ENCODE peak calls at places on chromosomes 16 and 17, in five cellular contexts. G, W, F, H and Q are unnamed samples. For H4K20me1, the result is how much of the 10 kb centered on the place peaks cover.

GRCh38 chr16:73000020-73000906 is 47.7 kb downstream of the ZFHX3 start:
- DNase-seq in G (no peak), W (no peak), F (no peak), H (peak), Q (peak)

GRCh38 chr17:7438050-7438614 is 1.2 kb upstream of the FGF11 start:
- DNase-seq in G (no peak), W (no peak), F (peak), H (peak), Q (no peak)

GRCh38 chr17:77208856-77209255 is 68.1 kb downstream of the SEC14L1 start:
- DNase-seq in G (no peak), W (no peak), F (no peak), H (no peak), Q (no peak)

GRCh38 chr16:86758932-86759331 is 180.6 kb downstream of the FOXL1 start:
- DNase-seq in G (no peak), W (no peak), F (no peak), H (no peak), Q (no peak)

GRCh38 chr17:82372063-82372590 is 562 bp downstream of the UTS2R start:
- DNase-seq in G (no peak), W (no peak), F (no peak), H (no peak), Q (no peak)

GRCh38 chr17:75524971-75525805 is at the start of gene LLGL2:
- DNase-seq in G (peak), W (peak), F (peak), H (peak), Q (peak)

GRCh38 chr16:12236491-12237030 is 260.0 kb downstream of the SNX29 start:
- DNase-seq in G (no peak), W (no peak), F (no peak), H (no peak), Q (no peak)

GRCh38 chr16:6977291-6977690 is 355.4 kb upstream of the RBFOX1 start:
- DNase-seq in G (no peak), W (no peak), F (no peak), H (no peak), Q (no peak)

GRCh38 chr16:57709663-57710062 is 15.1 kb downstream of the DRC7 start:
- DNase-seq in G (no peak), W (no peak), F (no peak), H (no peak), Q (no peak)

GRCh38 chr17:10668771-10669170 is 11.7 kb upstream of the MYH3 start:
- DNase-seq in G (peak), W (no peak), F (no peak), H (no peak), Q (peak)

GRCh38 chr16:89442990-89443726 is 47.2 kb downstream of the ANKRD11 start:
- DNase-seq in G (peak), W (no peak), F (no peak), H (peak), Q (peak)

GRCh38 chr17:27471321-27472269 is 15.3 kb downstream of the KSR1 start:
- DNase-seq in G (peak), W (peak), F (no peak), H (peak), Q (no peak)

GRCh38 chr17:55704412-55704811 is 18.3 kb downstream of the TMEM100 start:
- DNase-seq in G (no peak), W (no peak), F (no peak), H (no peak), Q (no peak)

GRCh38 chr16:81701296-81701970 is 77.7 kb upstream of the PLCG2 start:
- DNase-seq in G (no peak), W (no peak), F (no peak), H (no peak), Q (no peak)

GRCh38 chr16:66996324-66996982 is 8.1 kb downstream of the CES4A start:
- DNase-seq in G (no peak), W (no peak), F (no peak), H (peak), Q (peak)

GRCh38 chr16:86739808-86740207 is 161.5 kb downstream of the FOXL1 start:
- DNase-seq in G (no peak), W (no peak), F (no peak), H (no peak), Q (no peak)

GRCh38 chr17:46071796-46072195 is 72.7 kb downstream of the STH start:
- DNase-seq in G (no peak), W (no peak), F (no peak), H (no peak), Q (no peak)

GRCh38 chr17:40317345-40317873 is 8.4 kb downstream of the RARA start:
- DNase-seq in G (peak), W (peak), F (peak), H (peak), Q (peak)

GRCh38 chr16:88195021-88195581 is 187.7 kb upstream of the ZNF469 start:
- DNase-seq in G (no peak), W (no peak), F (no peak), H (no peak), Q (peak)

GRCh38 chr17:52025231-52025630 is 133.3 kb downstream of the CA10 start:
- DNase-seq in G (no peak), W (no peak), F (no peak), H (peak), Q (peak)

GRCh38 chr16:26594666-26595065 is 472.1 kb upstream of the C16orf82 start:
- DNase-seq in G (no peak), W (no peak), F (no peak), H (no peak), Q (no peak)

GRCh38 chr17:50283246-50283645 is 9.0 kb downstream of the TMEM92 start:
- DNase-seq in G (no peak), W (no peak), F (no peak), H (no peak), Q (no peak)

GRCh38 chr16:86630471-86630870 is 52.1 kb downstream of the FOXL1 start:
- DNase-seq in G (no peak), W (no peak), F (no peak), H (no peak), Q (peak)

GRCh38 chr16:54847207-54847606 is 83.5 kb upstream of the IRX5 start:
- DNase-seq in G (peak), W (no peak), F (no peak), H (peak), Q (no peak)

GRCh38 chr16:87468550-87468949 is 24.3 kb downstream of the ZCCHC14 start:
- DNase-seq in G (no peak), W (no peak), F (no peak), H (no peak), Q (no peak)

GRCh38 chr16:70805380-70805779 is 4.4 kb upstream of the VAC14 start:
- DNase-seq in G (no peak), W (no peak), F (peak), H (peak), Q (no peak)

GRCh38 chr17:35698800-35699199 is 32.6 kb upstream of the RASL10B start:
- DNase-seq in G (no peak), W (peak), F (no peak), H (no peak), Q (no peak)

GRCh38 chr17:47955497-47956461 is 1.9 kb downstream of the PRR15L start:
- DNase-seq in G (no peak), W (no peak), F (no peak), H (peak), Q (no peak)

GRCh38 chr16:106623-107324 is 28.7 kb downstream of the MPG start:
- DNase-seq in G (peak), W (peak), F (peak), H (peak), Q (peak)

GRCh38 chr17:45294506-45294905 is 22.3 kb downstream of the MAP3K14 start:
- DNase-seq in G (peak), W (no peak), F (no peak), H (peak), Q (peak)

GRCh38 chr16:23710504-23710903 is 2.5 kb downstream of the ERN2 start:
- DNase-seq in G (no peak), W (no peak), F (no peak), H (no peak), Q (no peak)

DNA sequence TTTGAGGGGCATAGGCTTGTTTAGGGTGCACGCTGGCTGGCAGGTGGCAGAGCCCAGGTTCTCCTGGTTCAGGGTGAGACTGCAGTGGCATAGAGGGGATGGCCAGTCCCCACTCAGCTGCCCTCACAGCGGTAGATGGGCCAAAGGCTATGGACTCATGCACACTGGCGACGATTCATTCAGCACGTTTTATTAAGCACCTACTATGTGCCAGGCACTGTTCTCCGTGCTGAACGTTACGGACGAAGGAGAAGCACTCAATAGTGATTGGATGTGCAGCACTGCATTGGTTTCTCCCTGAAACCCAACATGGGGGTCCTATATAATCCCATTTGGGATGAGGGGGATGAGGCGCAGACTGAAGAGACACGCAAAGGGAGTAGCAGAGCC is 8.6 kb downstream of the GLIS2 start:
- DNase-seq in G (no peak), W (no peak), F (no peak), H (no peak), Q (no peak)
- H4K20me1 ChIP-seq in G (under half), W (under half), F (under half), H (under half), Q (under half)

DNA sequence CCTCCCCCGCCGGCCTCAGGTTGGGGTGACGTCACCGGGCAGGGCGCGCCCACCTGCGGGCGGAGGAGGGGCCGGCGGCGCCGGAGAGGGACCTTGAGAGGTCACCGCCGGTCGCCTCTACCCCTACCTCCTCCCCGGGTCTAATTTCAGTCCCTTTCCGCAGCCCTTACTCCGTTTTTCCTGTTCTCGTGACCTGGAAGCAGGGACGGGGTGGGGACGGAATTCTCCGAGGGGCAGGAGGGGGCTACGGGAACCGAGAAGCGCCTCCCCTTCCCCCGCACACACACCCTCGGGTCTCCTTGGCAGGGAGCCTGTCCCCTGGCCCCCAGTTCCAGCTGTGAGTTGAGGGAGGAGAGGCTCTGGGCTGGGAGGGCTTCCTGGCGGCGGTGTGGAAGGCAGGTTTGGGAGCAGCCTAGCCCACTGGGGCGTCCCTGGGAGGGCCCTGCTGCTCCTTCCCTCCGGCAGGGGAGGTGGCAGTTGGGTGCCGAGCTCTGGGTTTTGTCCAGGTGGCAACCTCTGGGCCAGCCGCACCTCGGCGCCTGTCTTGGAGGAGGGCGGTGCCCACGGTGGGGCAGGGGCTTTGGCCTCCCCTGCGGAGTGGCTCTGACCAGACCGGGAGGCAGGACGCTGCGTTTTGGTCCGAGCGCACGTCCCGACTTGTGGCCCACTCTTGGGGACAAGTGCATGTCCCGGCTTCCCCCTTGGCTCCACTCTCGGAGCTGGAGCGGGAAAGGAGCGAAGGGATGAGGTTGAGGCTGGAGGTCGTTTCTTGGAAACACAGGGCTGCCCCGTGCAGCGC is 765 bp downstream of the SYNGR3 start:
- DNase-seq in G (no peak), W (peak), F (peak), H (no peak), Q (no peak)
- H3K4me3 ChIP-seq in G (peak), W (peak), F (peak), H (no peak), Q (peak)

GRCh38 chr17:4584835-4585187 is 482 bp downstream of the SMTNL2 start:
- DNase-seq in G (no peak), W (no peak), F (peak), H (no peak), Q (no peak)
- TF ChIP-seq EZH2 in G (no peak), W (no peak), F (peak), H (no peak), Q (no peak)

GRCh38 chr17:9237053-9237410 is 215.7 kb downstream of the NTN1 start:
- DNase-seq in G (no peak), W (no peak), F (no peak), H (no peak), Q (no peak)
- H4K20me1 ChIP-seq in G (under half), W (under half), F (under half), H (under half), Q (under half)

GRCh38 chr17:80067393-80067986 is 31.0 kb downstream of the CCDC40 start:
- DNase-seq in G (no peak), W (no peak), F (no peak), H (no peak), Q (no peak)

GRCh38 chr17:80063815-80064585 is 27.6 kb downstream of the CCDC40 start:
- DNase-seq in G (peak), W (no peak), F (no peak), H (no peak), Q (peak)

GRCh38 chr17:80065478-80066170 is 29.2 kb downstream of the CCDC40 start:
- DNase-seq in G (no peak), W (no peak), F (peak), H (no peak), Q (no peak)

GRCh38 chr17:80061421-80061820 is 25.0 kb downstream of the CCDC40 start:
- DNase-seq in G (no peak), W (no peak), F (no peak), H (no peak), Q (no peak)

GRCh38 chr17:80064696-80065095 is 28.3 kb downstream of the CCDC40 start:
- DNase-seq in G (no peak), W (no peak), F (no peak), H (no peak), Q (no peak)
- H3K4me3 ChIP-seq in G (no peak), W (no peak), F (no peak), H (no peak), Q (no peak)